ENCODE peak calls at places on chromosomes 2 and 18, in five cellular contexts. H, Z, D, W and F are unnamed samples.

GRCh38 chr2:189821953-189822748 is 37.9 kb downstream of the PMS1 start:
- DNase-seq in D (no peak), W (no peak), Z (no peak), H (no peak), F (no peak)

GRCh38 chr2:96251721-96252292 is 14.0 kb downstream of the TMEM127 start:
- DNase-seq in W (peak), D (no peak), H (peak), Z (no peak), F (peak)

GRCh38 chr18:45402485-45403056 is 212.7 kb upstream of the SLC14A2 start:
- DNase-seq in D (no peak), Z (no peak), W (no peak), H (no peak), F (no peak)

GRCh38 chr2:134268265-134268664 is 14.4 kb downstream of the MGAT5 start:
- DNase-seq in H (no peak), D (no peak), Z (no peak), W (no peak), F (no peak)

GRCh38 chr2:216516730-216517350 is 18.2 kb downstream of the RPL37A start:
- DNase-seq in H (peak), W (peak), Z (no peak), D (no peak), F (no peak)

GRCh38 chr2:113965644-113966043 is 75.8 kb downstream of the ACTR3 start:
- DNase-seq in Z (peak), H (no peak), W (peak), D (no peak), F (peak)

GRCh38 chr2:198657520-198658121 is 800.1 kb downstream of the SATB2 start:
- DNase-seq in H (no peak), D (no peak), W (peak), Z (no peak), F (peak)

GRCh38 chr2:148614332-148615049 is 30.1 kb upstream of the EPC2 start:
- DNase-seq in H (peak), D (peak), W (peak), Z (no peak), F (no peak)

GRCh38 chr2:150190546-150190945 is 296.9 kb downstream of the RND3 start:
- DNase-seq in D (no peak), W (no peak), H (no peak), Z (no peak), F (no peak)

GRCh38 chr18:46676162-46676830 is 19.3 kb upstream of the LOXHD1 start:
- DNase-seq in H (no peak), W (no peak), Z (no peak), D (no peak), F (no peak)

GRCh38 chr2:28663359-28663758 is 88.3 kb upstream of the PPP1CB start:
- DNase-seq in Z (no peak), D (no peak), W (no peak), H (no peak), F (peak)

GRCh38 chr2:104897515-104898184 is 43.7 kb downstream of the POU3F3 start:
- DNase-seq in H (no peak), Z (no peak), D (no peak), W (no peak), F (no peak)

GRCh38 chr2:104900608-104901007 is 46.7 kb downstream of the POU3F3 start:
- DNase-seq in H (no peak), D (no peak), Z (peak), W (no peak), F (no peak)

GRCh38 chr2:104902317-104902716 is 48.4 kb downstream of the POU3F3 start:
- DNase-seq in H (no peak), Z (no peak), W (no peak), D (no peak), F (no peak)

GRCh38 chr2:104904889-104905288 is 51.0 kb downstream of the POU3F3 start:
- DNase-seq in W (no peak), D (no peak), Z (no peak), H (no peak), F (no peak)

DNA sequence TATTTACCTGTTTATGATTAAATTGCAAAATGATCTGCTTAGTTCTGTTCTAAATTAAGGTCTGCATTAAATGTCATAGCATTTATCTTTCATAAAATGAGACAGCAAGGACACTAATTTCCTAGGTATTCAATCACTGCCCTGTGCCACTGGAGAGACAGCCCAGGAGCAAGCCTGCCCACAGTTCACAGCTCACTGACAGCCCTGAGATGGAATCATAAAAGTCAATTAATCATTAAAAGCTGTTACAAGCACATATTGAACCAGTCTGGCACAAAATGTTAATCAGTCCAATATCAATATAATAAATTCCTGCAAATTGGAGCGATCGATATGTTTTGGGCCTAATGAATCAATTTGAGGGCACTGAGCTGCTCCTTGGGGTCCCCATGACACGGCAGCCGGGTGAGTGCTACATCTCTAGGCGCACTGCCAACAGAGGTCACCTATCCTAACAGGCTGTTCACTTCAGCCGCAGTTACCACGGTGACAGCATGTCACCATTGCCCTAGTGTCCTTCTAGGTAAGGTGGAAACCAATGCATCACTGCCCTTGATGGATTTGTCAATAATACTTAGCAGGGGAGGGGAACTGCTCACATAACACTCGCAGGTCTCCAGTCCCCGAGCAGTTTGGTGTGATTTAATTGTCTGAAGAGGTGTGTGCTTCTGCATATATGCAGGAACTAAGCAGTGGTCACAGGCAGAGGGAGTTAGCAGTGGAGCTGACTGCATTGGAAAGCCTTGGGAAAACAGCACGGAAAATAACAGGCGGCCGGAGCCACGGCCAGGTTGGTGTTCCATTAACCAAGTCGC is 47.3 kb downstream of the POU3F3 start:
- DNase-seq in W (no peak), D (no peak), H (no peak), Z (no peak), F (no peak)
- TF ChIP-seq HDAC2 in W (no peak), D (no peak), H (no peak), Z (no peak), F (no peak)

DNA sequence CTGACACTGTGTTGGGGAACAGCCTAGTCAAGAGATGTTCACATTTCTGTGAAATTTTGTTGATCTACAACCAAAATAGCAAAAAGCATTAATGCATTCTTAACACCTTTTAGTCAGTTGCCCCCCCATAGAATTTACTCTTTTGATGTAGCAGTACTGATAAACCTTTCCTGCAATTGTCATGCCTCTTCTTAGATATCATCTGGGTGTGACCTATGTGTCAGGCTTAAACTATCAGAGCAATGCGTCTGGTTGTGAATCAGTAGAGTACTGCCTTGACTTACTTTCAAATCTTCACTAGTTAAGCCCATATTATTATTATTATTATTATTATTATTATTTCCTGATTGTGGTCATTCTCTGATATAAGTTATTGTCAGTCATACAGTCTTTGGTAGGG is 61.9 kb downstream of the GREB1L start:
- DNase-seq in W (no peak), D (no peak), Z (no peak), H (peak), F (no peak)
- TF ChIP-seq HDAC2 in W (no peak), D (no peak), Z (no peak), H (no peak), F (no peak)

GRCh38 chr18:21336846-21337245 is 94.8 kb downstream of the GREB1L start:
- DNase-seq in H (no peak), D (no peak), W (no peak), Z (no peak), F (no peak)

GRCh38 chr18:21344860-21345259 is 102.8 kb downstream of the GREB1L start:
- DNase-seq in D (no peak), Z (no peak), W (no peak), H (no peak), F (no peak)

GRCh38 chr18:21345851-21346250 is 103.8 kb downstream of the GREB1L start:
- DNase-seq in Z (no peak), W (no peak), H (no peak), D (no peak), F (no peak)

GRCh38 chr18:21341141-21341540 is 99.1 kb downstream of the GREB1L start:
- DNase-seq in W (no peak), D (no peak), H (no peak), Z (no peak), F (no peak)

GRCh38 chr18:21342372-21342771 is 100.3 kb downstream of the GREB1L start:
- DNase-seq in D (no peak), H (no peak), W (no peak), Z (no peak), F (no peak)
- TF ChIP-seq HDAC2 in D (no peak), H (no peak), W (no peak), Z (no peak), F (no peak)

GRCh38 chr2:119662297-119662696 is 16.7 kb upstream of the TMEM177 start:
- DNase-seq in D (no peak), H (no peak), Z (no peak), W (no peak), F (no peak)

GRCh38 chr2:119659601-119660342 is 19.2 kb upstream of the TMEM177 start:
- DNase-seq in W (no peak), Z (peak), D (no peak), H (no peak), F (peak)

GRCh38 chr2:119660343-119660658 is 18.7 kb upstream of the TMEM177 start:
- DNase-seq in D (no peak), Z (no peak), H (no peak), W (no peak), F (no peak)

GRCh38 chr2:119657486-119658145 is 21.4 kb upstream of the TMEM177 start:
- DNase-seq in D (no peak), H (no peak), W (no peak), Z (no peak), F (no peak)
- TF ChIP-seq HDAC2 in D (no peak), H (no peak), W (no peak), Z (no peak), F (no peak)